ENCODE peak calls at places on chromosomes 2 and 18, in eight cellular contexts. K is activated effector memory CD4-positive, alpha-beta T cell treated with anti-CD3 and anti-CD28 coated beads, Interleukin-2, amount 50 U/mL, for 16 hours; V is substantia nigra; I is neuronal stem cell; H is NCI-H1105 treated with DMSO at 0.1 percent for 48 hours; W is EH; T is Kasumi-1; X is activated CD4-positive, alpha-beta T cell treated with anti-CD3 and anti-CD28 coated beads, Interleukin-2, amount 10 ng/mL, durations not matched to agents 24 days and 14 days. C is an unnamed sample.

GRCh38 chr2:177245010-177245422 is 19.5 kb downstream of the NFE2L2 start:
- DNase-seq in H (no peak), K (no peak), I (no peak), V (no peak), X (no peak), T (peak), W (peak), C (no peak)

GRCh38 chr2:98912957-98913915 is 22.8 kb downstream of the CRACDL start:
- DNase-seq in T (no peak), K (peak), H (peak), W (no peak), X (no peak), V (no peak), I (no peak), C (peak)

GRCh38 chr2:136384541-136385303 is 266.8 kb upstream of the CXCR4 start:
- DNase-seq in I (peak), V (no peak), X (peak), T (peak), W (peak), H (peak), K (peak), C (peak)

GRCh38 chr2:235095569-235095968 is 143.8 kb downstream of the SH3BP4 start:
- DNase-seq in H (no peak), I (no peak), X (no peak), W (peak), T (no peak), V (no peak), K (no peak), C (no peak)

GRCh38 chr2:191226196-191226595 is 19.0 kb upstream of the MYO1B start:
- DNase-seq in T (no peak), I (no peak), H (no peak), X (no peak), K (no peak), W (peak), V (no peak), C (no peak)

GRCh38 chr2:172109670-172110421 is 7.1 kb upstream of the DLX2 start:
- DNase-seq in K (peak), I (peak), T (no peak), V (no peak), H (no peak), X (no peak), W (no peak), C (no peak)

GRCh38 chr18:48563027-48563426 is 24.2 kb downstream of the CTIF start:
- DNase-seq in W (peak), I (no peak), H (no peak), V (no peak), T (peak), X (no peak), K (no peak), C (peak)

GRCh38 chr18:57437782-57438668 is 2.9 kb downstream of the ONECUT2 start:
- DNase-seq in X (peak), K (peak), I (peak), H (peak), T (peak), W (peak), V (peak), C (peak)

GRCh38 chr2:75503048-75503607 is 57.6 kb downstream of the EVA1A start:
- DNase-seq in X (no peak), H (no peak), I (no peak), W (peak), V (no peak), T (no peak), K (no peak), C (peak)

GRCh38 chr18:75105551-75106254 is 103.2 kb downstream of the PTGR3 start:
- DNase-seq in V (no peak), W (no peak), I (no peak), K (peak), T (no peak), X (no peak), H (no peak), C (no peak)

GRCh38 chr18:7766383-7766782 is 199.3 kb downstream of the PTPRM start:
- DNase-seq in T (no peak), I (no peak), H (no peak), K (no peak), W (no peak), X (no peak), V (no peak), C (no peak)

GRCh38 chr2:224357098-224357901 is 44.6 kb downstream of the FAM124B start:
- DNase-seq in X (peak), V (peak), H (peak), W (peak), K (peak), I (peak), T (peak), C (peak)

GRCh38 chr2:151544449-151544848 is 134.7 kb downstream of the RIF1 start:
- DNase-seq in X (no peak), H (no peak), I (no peak), V (no peak), W (no peak), T (no peak), K (no peak), C (no peak)

GRCh38 chr18:35104391-35105051 is 63.3 kb downstream of the MAPRE2 start:
- DNase-seq in V (no peak), X (no peak), K (no peak), I (no peak), H (no peak), T (no peak), W (no peak), C (no peak)

GRCh38 chr2:8316356-8316755 is 365.5 kb upstream of the ID2 start:
- DNase-seq in V (no peak), H (no peak), X (no peak), K (no peak), T (no peak), I (no peak), W (no peak), C (no peak)

GRCh38 chr2:68756178-68756577 is 21.6 kb downstream of the ARHGAP25 start:
- DNase-seq in T (no peak), K (no peak), I (no peak), X (peak), H (no peak), V (no peak), W (no peak), C (no peak)

GRCh38 chr2:235960011-235960715 is 208.0 kb downstream of the GBX2 start:
- DNase-seq in X (no peak), V (no peak), W (no peak), I (no peak), H (no peak), K (no peak), T (no peak), C (no peak)

GRCh38 chr18:13813271-13813849 is 10.6 kb upstream of the MC5R start:
- DNase-seq in T (peak), X (peak), K (peak), V (peak), W (peak), I (peak), H (peak), C (peak)

GRCh38 chr2:8304821-8305766 is 376.8 kb upstream of the ID2 start:
- DNase-seq in H (no peak), X (no peak), T (no peak), W (no peak), V (no peak), K (no peak), I (no peak), C (no peak)

GRCh38 chr2:180505203-180505602 is 475.2 kb upstream of the UBE2E3 start:
- DNase-seq in I (no peak), V (no peak), K (no peak), W (peak), T (no peak), X (no peak), H (no peak), C (no peak)

GRCh38 chr2:12547771-12548170 is 169.0 kb upstream of the TRIB2 start:
- DNase-seq in I (no peak), V (no peak), X (no peak), H (no peak), W (no peak), K (no peak), T (no peak), C (no peak)

GRCh38 chr2:134917219-134917957 is 1.2 kb upstream of the CCNT2 start:
- DNase-seq in K (peak), T (peak), V (peak), H (peak), W (no peak), I (peak), X (peak), C (no peak)

GRCh38 chr2:85974395-85974794 is 85.6 kb upstream of the ST3GAL5 start:
- DNase-seq in I (no peak), V (no peak), X (no peak), H (no peak), K (no peak), W (no peak), T (no peak), C (no peak)

GRCh38 chr18:36321636-36322407 is 24.3 kb downstream of the FHOD3 start:
- DNase-seq in X (no peak), H (no peak), I (no peak), T (no peak), K (no peak), W (peak), V (no peak), C (peak)

C was measured in mammary epithelial cell.